ENCODE peak calls at places on chromosome 22, in four cellular contexts. One of them, this sample, is unnamed.

GRCh38 chr22:43396934-43397457 is 14.8 kb upstream of the MPPED1 start:
- DNase-seq in foreskin fibroblast: no peak
- DNase-seq in occipital lobe: no peak
- DNase-seq in GM04504: no peak
- DNase-seq in this sample: no peak

GRCh38 chr22:28977050-28977449 is 84.6 kb downstream of the C22orf31 start:
- DNase-seq in GM04504: no peak
- DNase-seq in occipital lobe: no peak
- DNase-seq in foreskin fibroblast: no peak
- DNase-seq in this sample: no peak

GRCh38 chr22:23786261-23786710 is 480 bp upstream of the SMARCB1 start:
- DNase-seq in occipital lobe: no peak
- DNase-seq in foreskin fibroblast: no peak
- DNase-seq in GM04504: no peak
- DNase-seq in this sample: no peak

GRCh38 chr22:26643368-26644100 is 13.9 kb upstream of the MIAT start:
- DNase-seq in GM04504: no peak
- DNase-seq in foreskin fibroblast: no peak
- DNase-seq in occipital lobe: no peak
- DNase-seq in this sample: no peak

GRCh38 chr22:35552186-35552842 is 11.7 kb downstream of the RASD2 start:
- DNase-seq in foreskin fibroblast: no peak
- DNase-seq in GM04504: no peak
- DNase-seq in occipital lobe: no peak
- DNase-seq in this sample: peak; percentile 16

GRCh38 chr22:35547993-35548761 is 7.5 kb downstream of the RASD2 start:
- DNase-seq in GM04504: no peak
- DNase-seq in foreskin fibroblast: no peak
- DNase-seq in occipital lobe: no peak
- DNase-seq in this sample: no peak

GRCh38 chr22:42340150-42340549 is 69.7 kb upstream of the TCF20 start:
- DNase-seq in GM04504: no peak
- DNase-seq in foreskin fibroblast: no peak
- DNase-seq in occipital lobe: no peak
- DNase-seq in this sample: no peak

GRCh38 chr22:46001046-46001425 is 24.1 kb upstream of the WNT7B start:
- DNase-seq in foreskin fibroblast: no peak
- DNase-seq in occipital lobe: no peak
- DNase-seq in GM04504: no peak
- DNase-seq in this sample: no peak

GRCh38 chr22:19523240-19524169 is 705 bp downstream of the CLDN5 start:
- DNase-seq in GM04504: no peak
- DNase-seq in foreskin fibroblast: peak; percentile 29
- DNase-seq in occipital lobe: no peak
- DNase-seq in this sample: no peak

GRCh38 chr22:37196539-37197450 is 8.7 kb upstream of the C1QTNF6 start:
- DNase-seq in occipital lobe: no peak
- DNase-seq in foreskin fibroblast: peak; percentile 82
- DNase-seq in GM04504: peak; percentile 89
- DNase-seq in this sample: peak; percentile 80

GRCh38 chr22:40004836-40005235 is 10.1 kb downstream of the FAM83F start:
- DNase-seq in occipital lobe: no peak
- DNase-seq in GM04504: no peak
- DNase-seq in foreskin fibroblast: no peak
- DNase-seq in this sample: no peak

GRCh38 chr22:36197065-36197440 is 4.6 kb downstream of the APOL4 start:
- DNase-seq in occipital lobe: no peak
- DNase-seq in GM04504: no peak
- DNase-seq in foreskin fibroblast: no peak
- DNase-seq in this sample: peak; percentile 66

GRCh38 chr22:35883028-35883620 is 145.5 kb downstream of the RBFOX2 start:
- DNase-seq in GM04504: peak; percentile 20
- DNase-seq in foreskin fibroblast: peak; percentile 45
- DNase-seq in occipital lobe: no peak
- DNase-seq in this sample: no peak

This sample was measured in fibroblast of the conjunctiva.